ENCODE peak calls at places on chromosomes 12 and 14, in seven cellular contexts. One of them, this sample, is unnamed.

GRCh38 chr14:51335521-51335920 is 95.5 kb downstream of the TMX1 start:
- DNase-seq in tibial nerve: peak; percentile 50
- DNase-seq in Caco-2: no peak
- DNase-seq in fibroblast of the aortic adventitia: peak; percentile 87
- DNase-seq in endothelial cell: no peak
- DNase-seq in PC-3: no peak
- DNase-seq in fibroblast of lung: peak; percentile 62
- DNase-seq in this sample: no peak

GRCh38 chr14:37443461-37443860 is 151.6 kb downstream of the FOXA1 start:
- DNase-seq in PC-3: no peak
- DNase-seq in fibroblast of the aortic adventitia: peak; percentile 48
- DNase-seq in Caco-2: no peak
- DNase-seq in tibial nerve: no peak
- DNase-seq in fibroblast of lung: peak; percentile 9
- DNase-seq in endothelial cell: no peak
- DNase-seq in this sample: no peak

GRCh38 chr14:28744126-28744525 is 22.5 kb upstream of the FOXG1 start:
- DNase-seq in PC-3: peak; percentile 82
- DNase-seq in Caco-2: no peak
- DNase-seq in endothelial cell: no peak
- DNase-seq in fibroblast of lung: peak; percentile 41
- DNase-seq in tibial nerve: no peak
- DNase-seq in fibroblast of the aortic adventitia: no peak
- DNase-seq in this sample: no peak

GRCh38 chr14:72619071-72619710 is 274.7 kb downstream of the DPF3 start:
- DNase-seq in PC-3: peak; percentile 27
- DNase-seq in tibial nerve: no peak
- DNase-seq in fibroblast of the aortic adventitia: no peak
- DNase-seq in Caco-2: no peak
- DNase-seq in fibroblast of lung: no peak
- DNase-seq in endothelial cell: no peak
- DNase-seq in this sample: no peak

GRCh38 chr12:119642986-119643385 is 24.9 kb upstream of the PRKAB1 start:
- DNase-seq in fibroblast of lung: no peak
- DNase-seq in tibial nerve: no peak
- DNase-seq in endothelial cell: peak; percentile 32
- DNase-seq in Caco-2: no peak
- DNase-seq in fibroblast of the aortic adventitia: no peak
- DNase-seq in PC-3: no peak
- DNase-seq in this sample: no peak

GRCh38 chr14:66624319-66624937 is 116.5 kb downstream of the GPHN start:
- DNase-seq in endothelial cell: peak; percentile 56
- DNase-seq in fibroblast of lung: peak; percentile 56
- DNase-seq in PC-3: peak; percentile 77
- DNase-seq in tibial nerve: peak; percentile 35
- DNase-seq in fibroblast of the aortic adventitia: peak; percentile 81
- DNase-seq in Caco-2: peak; percentile 55
- DNase-seq in this sample: peak; percentile 49

GRCh38 chr14:81341405-81342180 is 58.5 kb downstream of the STON2 start:
- DNase-seq in tibial nerve: no peak
- DNase-seq in fibroblast of the aortic adventitia: no peak
- DNase-seq in Caco-2: no peak
- DNase-seq in fibroblast of lung: no peak
- DNase-seq in endothelial cell: no peak
- DNase-seq in PC-3: no peak
- DNase-seq in this sample: no peak

GRCh38 chr12:103301642-103302620 is 193.8 kb downstream of the C12orf42 start:
- DNase-seq in fibroblast of lung: no peak
- DNase-seq in endothelial cell: peak; percentile 62
- DNase-seq in fibroblast of the aortic adventitia: no peak
- DNase-seq in Caco-2: no peak
- DNase-seq in tibial nerve: no peak
- DNase-seq in PC-3: no peak
- DNase-seq in this sample: no peak

GRCh38 chr14:32370720-32371119 is 41.6 kb downstream of the AKAP6 start:
- DNase-seq in endothelial cell: no peak
- DNase-seq in PC-3: peak; percentile 89
- DNase-seq in tibial nerve: no peak
- DNase-seq in Caco-2: no peak
- DNase-seq in fibroblast of lung: peak; percentile 86
- DNase-seq in fibroblast of the aortic adventitia: peak; percentile 76
- DNase-seq in this sample: no peak

GRCh38 chr12:90393654-90394053 is 561.3 kb downstream of the CCER1 start:
- DNase-seq in PC-3: no peak
- DNase-seq in endothelial cell: no peak
- DNase-seq in Caco-2: no peak
- DNase-seq in tibial nerve: no peak
- DNase-seq in fibroblast of the aortic adventitia: peak; percentile 3
- DNase-seq in fibroblast of lung: no peak
- DNase-seq in this sample: no peak

GRCh38 chr14:36069535-36069900 is 107.0 kb downstream of the PTCSC3 start:
- DNase-seq in tibial nerve: no peak
- DNase-seq in fibroblast of the aortic adventitia: peak; percentile 25
- DNase-seq in endothelial cell: peak; percentile 59
- DNase-seq in Caco-2: peak; percentile 51
- DNase-seq in fibroblast of lung: peak; percentile 55
- DNase-seq in PC-3: peak; percentile 70
- DNase-seq in this sample: peak; percentile 59

GRCh38 chr12:121796855-121797751 is 3.6 kb upstream of the RHOF start:
- DNase-seq in fibroblast of the aortic adventitia: peak; percentile 87
- DNase-seq in endothelial cell: peak; percentile 68
- DNase-seq in Caco-2: peak; percentile 97
- DNase-seq in PC-3: peak; percentile 97
- DNase-seq in fibroblast of lung: peak; percentile 90
- DNase-seq in tibial nerve: peak; percentile 83
- DNase-seq in this sample: no peak

GRCh38 chr14:50249118-50249775 is 17.9 kb upstream of the SOS2 start:
- DNase-seq in Caco-2: no peak
- DNase-seq in fibroblast of lung: no peak
- DNase-seq in PC-3: no peak
- DNase-seq in tibial nerve: no peak
- DNase-seq in endothelial cell: no peak
- DNase-seq in fibroblast of the aortic adventitia: no peak
- DNase-seq in this sample: no peak

GRCh38 chr14:70947739-70948138 is 40.5 kb downstream of the PCNX1 start:
- DNase-seq in endothelial cell: no peak
- DNase-seq in fibroblast of lung: no peak
- DNase-seq in PC-3: peak; percentile 10
- DNase-seq in tibial nerve: no peak
- DNase-seq in fibroblast of the aortic adventitia: no peak
- DNase-seq in Caco-2: no peak
- DNase-seq in this sample: no peak

GRCh38 chr14:33110737-33111443 is 172.2 kb downstream of the NPAS3 start:
- DNase-seq in endothelial cell: no peak
- DNase-seq in PC-3: no peak
- DNase-seq in Caco-2: no peak
- DNase-seq in tibial nerve: no peak
- DNase-seq in fibroblast of the aortic adventitia: no peak
- DNase-seq in fibroblast of lung: no peak
- DNase-seq in this sample: no peak

GRCh38 chr14:39939023-39939422 is 506.8 kb upstream of the FBXO33 start:
- DNase-seq in tibial nerve: no peak
- DNase-seq in endothelial cell: no peak
- DNase-seq in Caco-2: no peak
- DNase-seq in fibroblast of the aortic adventitia: no peak
- DNase-seq in PC-3: peak; percentile 50
- DNase-seq in fibroblast of lung: peak; percentile 9
- DNase-seq in this sample: no peak

GRCh38 chr14:50521912-50522341 is 10.4 kb downstream of the MAP4K5 start:
- DNase-seq in endothelial cell: no peak
- DNase-seq in tibial nerve: no peak
- DNase-seq in fibroblast of lung: peak; percentile 78
- DNase-seq in Caco-2: no peak
- DNase-seq in PC-3: peak; percentile 29
- DNase-seq in fibroblast of the aortic adventitia: peak; percentile 27
- DNase-seq in this sample: peak; percentile 32

GRCh38 chr12:78697817-78698415 is 166.7 kb upstream of the SYT1 start:
- DNase-seq in tibial nerve: no peak
- DNase-seq in fibroblast of lung: peak; percentile 50
- DNase-seq in endothelial cell: no peak
- DNase-seq in Caco-2: no peak
- DNase-seq in PC-3: peak; percentile 83
- DNase-seq in fibroblast of the aortic adventitia: no peak
- DNase-seq in this sample: no peak

GRCh38 chr14:54267172-54267571 is 129.6 kb upstream of the CDKN3 start:
- DNase-seq in fibroblast of lung: peak; percentile 10
- DNase-seq in tibial nerve: no peak
- DNase-seq in PC-3: no peak
- DNase-seq in fibroblast of the aortic adventitia: no peak
- DNase-seq in endothelial cell: no peak
- DNase-seq in Caco-2: no peak
- DNase-seq in this sample: peak; percentile 37

GRCh38 chr12:11677752-11678151 is 28.3 kb downstream of the ETV6 start:
- DNase-seq in PC-3: no peak
- DNase-seq in tibial nerve: no peak
- DNase-seq in endothelial cell: no peak
- DNase-seq in fibroblast of the aortic adventitia: no peak
- DNase-seq in fibroblast of lung: no peak
- DNase-seq in Caco-2: no peak
- DNase-seq in this sample: no peak

GRCh38 chr14:35046751-35047536 is 872 bp downstream of the FAM177A1 start:
- DNase-seq in PC-3: peak; percentile 35
- DNase-seq in Caco-2: peak; percentile 64
- DNase-seq in fibroblast of lung: peak; percentile 35
- DNase-seq in fibroblast of the aortic adventitia: peak; percentile 15
- DNase-seq in tibial nerve: peak; percentile 30
- DNase-seq in endothelial cell: no peak
- DNase-seq in this sample: no peak

GRCh38 chr12:71671816-71672215 is 7.7 kb downstream of the THAP2 start:
- DNase-seq in Caco-2: no peak
- DNase-seq in tibial nerve: no peak
- DNase-seq in fibroblast of lung: no peak
- DNase-seq in fibroblast of the aortic adventitia: no peak
- DNase-seq in PC-3: no peak
- DNase-seq in endothelial cell: no peak
- DNase-seq in this sample: no peak

GRCh38 chr12:51395283-51396230 is 4.4 kb upstream of the GALNT6 start:
- DNase-seq in endothelial cell: no peak
- DNase-seq in PC-3: no peak
- DNase-seq in tibial nerve: no peak
- DNase-seq in Caco-2: peak; percentile 69
- DNase-seq in fibroblast of lung: no peak
- DNase-seq in fibroblast of the aortic adventitia: no peak
- DNase-seq in this sample: peak; percentile 62

GRCh38 chr12:117489671-117490070 is 128.2 kb upstream of the NOS1 start:
- DNase-seq in fibroblast of the aortic adventitia: no peak
- DNase-seq in tibial nerve: no peak
- DNase-seq in PC-3: no peak
- DNase-seq in fibroblast of lung: peak; percentile 36
- DNase-seq in Caco-2: no peak
- DNase-seq in endothelial cell: no peak
- DNase-seq in this sample: no peak

GRCh38 chr12:92735131-92735721 is 32.4 kb downstream of the PLEKHG7 start:
- DNase-seq in Caco-2: no peak
- DNase-seq in fibroblast of the aortic adventitia: peak; percentile 92
- DNase-seq in PC-3: peak; percentile 69
- DNase-seq in endothelial cell: no peak
- DNase-seq in fibroblast of lung: peak; percentile 94
- DNase-seq in tibial nerve: no peak
- DNase-seq in this sample: no peak
- TF ChIP-seq CTCF in Caco-2: no peak
- TF ChIP-seq CTCF in fibroblast of the aortic adventitia: no peak
- TF ChIP-seq CTCF in PC-3: peak; percentile 35
- TF ChIP-seq CTCF in endothelial cell: no peak
- TF ChIP-seq CTCF in fibroblast of lung: peak; percentile 10
- TF ChIP-seq CTCF in tibial nerve: no peak
- TF ChIP-seq CTCF in this sample: no peak

GRCh38 chr12:3199551-3200031 is 122.4 kb downstream of the TSPAN9 start:
- DNase-seq in PC-3: peak; percentile 5
- DNase-seq in Caco-2: peak; percentile 72
- DNase-seq in endothelial cell: peak; percentile 53
- DNase-seq in fibroblast of the aortic adventitia: peak; percentile 8
- DNase-seq in tibial nerve: no peak
- DNase-seq in fibroblast of lung: peak; percentile 56
- DNase-seq in this sample: no peak
- TF ChIP-seq CTCF in PC-3: no peak
- TF ChIP-seq CTCF in Caco-2: peak; percentile 28
- TF ChIP-seq CTCF in endothelial cell: no peak
- TF ChIP-seq CTCF in fibroblast of the aortic adventitia: no peak
- TF ChIP-seq CTCF in tibial nerve: no peak
- TF ChIP-seq CTCF in fibroblast of lung: no peak
- TF ChIP-seq CTCF in this sample: no peak

GRCh38 chr12:39587247-39587646 is 32.4 kb downstream of the ABCD2 start:
- DNase-seq in PC-3: peak; percentile 45
- DNase-seq in Caco-2: no peak
- DNase-seq in endothelial cell: no peak
- DNase-seq in fibroblast of lung: no peak
- DNase-seq in tibial nerve: no peak
- DNase-seq in fibroblast of the aortic adventitia: no peak
- DNase-seq in this sample: no peak
- TF ChIP-seq CTCF in PC-3: peak; percentile 52
- TF ChIP-seq CTCF in Caco-2: peak; percentile 43
- TF ChIP-seq CTCF in endothelial cell: no peak
- TF ChIP-seq CTCF in fibroblast of lung: peak; percentile 43
- TF ChIP-seq CTCF in tibial nerve: peak; percentile 13
- TF ChIP-seq CTCF in fibroblast of the aortic adventitia: no peak
- TF ChIP-seq CTCF in this sample: peak; percentile 11

GRCh38 chr14:76056128-76056527 is 70.6 kb downstream of the IFT43 start:
- DNase-seq in endothelial cell: no peak
- DNase-seq in PC-3: peak; percentile 39
- DNase-seq in fibroblast of lung: peak; percentile 3
- DNase-seq in fibroblast of the aortic adventitia: no peak
- DNase-seq in tibial nerve: no peak
- DNase-seq in Caco-2: no peak
- DNase-seq in this sample: no peak
- TF ChIP-seq CTCF in endothelial cell: peak; percentile 22
- TF ChIP-seq CTCF in PC-3: peak; percentile 73
- TF ChIP-seq CTCF in fibroblast of lung: peak; percentile 52
- TF ChIP-seq CTCF in fibroblast of the aortic adventitia: peak; percentile 43
- TF ChIP-seq CTCF in tibial nerve: no peak
- TF ChIP-seq CTCF in Caco-2: peak; percentile 46
- TF ChIP-seq CTCF in this sample: peak; percentile 1

GRCh38 chr12:47234576-47235141 is 154.9 kb upstream of the AMIGO2 start:
- DNase-seq in endothelial cell: no peak
- DNase-seq in Caco-2: peak; percentile 51
- DNase-seq in fibroblast of the aortic adventitia: no peak
- DNase-seq in tibial nerve: no peak
- DNase-seq in fibroblast of lung: no peak
- DNase-seq in PC-3: no peak
- DNase-seq in this sample: no peak

GRCh38 chr12:47238665-47239064 is 158.9 kb upstream of the AMIGO2 start:
- DNase-seq in fibroblast of lung: peak; percentile 46
- DNase-seq in endothelial cell: no peak
- DNase-seq in tibial nerve: no peak
- DNase-seq in PC-3: no peak
- DNase-seq in fibroblast of the aortic adventitia: peak; percentile 58
- DNase-seq in Caco-2: no peak
- DNase-seq in this sample: no peak

GRCh38 chr12:47236109-47236714 is 156.5 kb upstream of the AMIGO2 start:
- DNase-seq in fibroblast of lung: peak; percentile 92
- DNase-seq in endothelial cell: no peak
- DNase-seq in Caco-2: no peak
- DNase-seq in tibial nerve: no peak
- DNase-seq in PC-3: peak; percentile 91
- DNase-seq in fibroblast of the aortic adventitia: peak; percentile 89
- DNase-seq in this sample: no peak

GRCh38 chr12:47235258-47236040 is 155.7 kb upstream of the AMIGO2 start:
- DNase-seq in fibroblast of lung: no peak
- DNase-seq in PC-3: no peak
- DNase-seq in Caco-2: no peak
- DNase-seq in fibroblast of the aortic adventitia: no peak
- DNase-seq in endothelial cell: no peak
- DNase-seq in tibial nerve: no peak
- DNase-seq in this sample: no peak

GRCh38 chr12:47237751-47238211 is 158.0 kb upstream of the AMIGO2 start:
- DNase-seq in PC-3: no peak
- DNase-seq in fibroblast of the aortic adventitia: peak; percentile 62
- DNase-seq in Caco-2: no peak
- DNase-seq in tibial nerve: no peak
- DNase-seq in endothelial cell: no peak
- DNase-seq in fibroblast of lung: no peak
- DNase-seq in this sample: no peak
- TF ChIP-seq CTCF in PC-3: no peak
- TF ChIP-seq CTCF in fibroblast of the aortic adventitia: no peak
- TF ChIP-seq CTCF in Caco-2: no peak
- TF ChIP-seq CTCF in tibial nerve: no peak
- TF ChIP-seq CTCF in endothelial cell: no peak
- TF ChIP-seq CTCF in fibroblast of lung: no peak
- TF ChIP-seq CTCF in this sample: no peak

This sample was measured in GM13976.